ENCODE peak calls at places on chromosome 9, in seven cellular contexts. E, Z, A, I, O, L and D are unnamed samples.

GRCh38 chr9:134968011-134968822 is 50.5 kb upstream of the FCN1 start:
- DNase-seq in I (no peak), L (no peak), Z (peak), O (peak), E (peak), A (peak), D (peak)

GRCh38 chr9:88747768-88748167 is 212.8 kb downstream of the NXNL2 start:
- DNase-seq in O (peak), A (no peak), E (peak), I (no peak), Z (peak), L (no peak), D (peak)

GRCh38 chr9:24257726-24258125 is 288.0 kb downstream of the IZUMO3 start:
- DNase-seq in O (peak), E (no peak), L (no peak), Z (no peak), A (no peak), I (no peak), D (peak)

GRCh38 chr9:129773262-129774048 is 20.6 kb upstream of the PTGES start:
- DNase-seq in L (no peak), A (no peak), I (no peak), Z (no peak), O (peak), E (peak), D (peak)

GRCh38 chr9:631596-631995 is 209.9 kb upstream of the DMRT1 start:
- DNase-seq in I (no peak), O (peak), Z (no peak), A (no peak), E (no peak), L (no peak), D (no peak)

GRCh38 chr9:81629440-81629839 is 59.9 kb downstream of the TLE1 start:
- DNase-seq in Z (no peak), E (no peak), I (no peak), O (no peak), A (no peak), L (no peak), D (no peak)

GRCh38 chr9:4799775-4800174 is 7.0 kb downstream of the RCL1 start:
- DNase-seq in Z (no peak), O (no peak), L (no peak), E (no peak), A (no peak), I (no peak), D (no peak)

GRCh38 chr9:87880683-87881082 is 2.0 kb upstream of the SPATA31E1 start:
- DNase-seq in O (no peak), L (no peak), Z (no peak), A (no peak), I (no peak), E (no peak), D (no peak)

GRCh38 chr9:113955076-113955752 is 79.1 kb downstream of the ZNF618 start:
- DNase-seq in I (no peak), O (peak), A (peak), Z (no peak), E (peak), L (no peak), D (peak)

GRCh38 chr9:87194471-87194870 is 247.2 kb upstream of the GAS1 start:
- DNase-seq in A (no peak), Z (no peak), O (peak), I (no peak), E (peak), L (no peak), D (peak)

GRCh38 chr9:34876096-34876495 is 82.0 kb upstream of the PHF24 start:
- DNase-seq in A (no peak), I (no peak), L (no peak), Z (no peak), E (no peak), O (no peak), D (no peak)

GRCh38 chr9:135926402-135927194 is 19.3 kb upstream of the CAMSAP1 start:
- DNase-seq in O (peak), A (peak), Z (peak), L (no peak), I (no peak), E (peak), D (no peak)

GRCh38 chr9:133119039-133119438 is 2.0 kb downstream of the RALGDS start:
- DNase-seq in Z (no peak), O (no peak), L (peak), E (no peak), A (no peak), I (no peak), D (no peak)
- H3K4me3 ChIP-seq in Z (no peak), O (no peak), L (no peak), E (peak), A (peak), I (no peak), D (peak)

GRCh38 chr9:98708103-98708932 is 417 bp downstream of the GABBR2 start:
- DNase-seq in I (no peak), E (peak), L (no peak), A (no peak), O (no peak), Z (no peak), D (no peak)
- H3K4me3 ChIP-seq in I (no peak), E (no peak), L (no peak), A (peak), O (no peak), Z (peak), D (peak)

GRCh38 chr9:127336708-127337352 is 60.1 kb upstream of the SLC2A8 start:
- DNase-seq in E (peak), I (peak), L (peak), O (peak), A (peak), Z (no peak), D (peak)
- H3K4me3 ChIP-seq in E (no peak), I (no peak), L (no peak), O (no peak), A (no peak), Z (no peak), D (no peak)

DNA sequence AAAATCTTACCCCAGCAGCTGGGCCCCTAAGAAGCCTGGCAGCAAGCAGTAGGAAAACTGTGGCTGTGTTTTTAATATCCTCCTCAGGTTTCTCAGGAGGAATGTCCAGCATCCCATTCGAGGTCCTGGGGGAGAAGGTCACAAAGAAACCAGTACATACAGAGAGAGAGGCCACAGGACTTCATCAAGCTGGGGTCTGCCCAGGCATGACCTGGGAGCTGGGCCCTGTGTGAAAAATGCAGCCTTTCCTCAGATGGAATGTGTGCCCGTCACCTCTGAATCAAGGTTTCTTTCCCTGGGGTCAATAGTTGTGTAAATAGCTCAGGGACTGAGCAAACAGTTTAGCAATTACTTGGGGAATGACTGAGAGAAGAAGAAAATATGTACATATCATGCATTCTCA is 33.9 kb upstream of the RAD23B start:
- DNase-seq in O (peak), E (no peak), I (no peak), L (no peak), A (no peak), Z (peak), D (peak)
- H3K4me3 ChIP-seq in O (no peak), E (no peak), I (no peak), L (no peak), A (no peak), Z (no peak), D (no peak)

GRCh38 chr9:33263131-33263935 is 1.2 kb downstream of the BAG1 start:
- DNase-seq in O (peak), Z (peak), A (no peak), E (peak), L (no peak), I (no peak), D (no peak)

GRCh38 chr9:33267368-33267767 is 2.5 kb downstream of the CHMP5 start:
- DNase-seq in L (no peak), I (no peak), O (no peak), Z (no peak), E (no peak), A (no peak), D (no peak)

GRCh38 chr9:33265211-33265885 is 499 bp downstream of the CHMP5 start:
- DNase-seq in E (no peak), L (no peak), O (peak), A (no peak), I (no peak), Z (peak), D (no peak)

GRCh38 chr9:33264473-33265177 is at the start of the genes BAG1 and CHMP5:
- DNase-seq in E (peak), L (peak), A (peak), Z (peak), I (peak), O (peak), D (peak)

DNA sequence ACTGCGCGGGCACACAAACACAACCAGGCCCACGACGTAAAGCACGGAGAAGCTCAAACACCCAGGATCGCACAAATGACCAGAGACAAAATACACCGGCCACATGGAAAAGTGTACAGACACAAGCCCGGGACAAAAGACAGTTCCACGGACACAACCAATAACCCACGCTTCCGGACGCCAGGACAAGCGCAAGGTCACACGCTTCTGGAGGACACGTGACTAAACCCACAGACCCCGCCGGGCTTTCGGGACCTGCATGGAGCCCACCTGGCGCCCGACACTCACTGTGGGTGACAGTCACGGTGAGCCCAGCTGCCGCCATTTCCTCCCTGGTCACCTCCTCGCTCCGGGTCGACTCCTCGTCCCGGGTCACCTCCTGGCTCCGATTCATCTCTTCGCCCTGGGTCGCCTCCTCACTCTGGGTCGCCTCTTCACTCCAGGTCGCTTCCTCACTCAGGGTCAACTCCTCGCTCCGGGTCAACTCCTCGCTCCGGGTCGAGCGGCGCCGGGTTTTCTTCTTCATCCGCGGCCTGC is 504 bp downstream of the BAG1 start:
- DNase-seq in L (peak), Z (no peak), E (peak), O (no peak), I (no peak), A (peak), D (no peak)
- H3K4me3 ChIP-seq in L (peak), Z (peak), E (peak), O (peak), I (peak), A (peak), D (peak)